ENCODE peak calls at places on chromosomes 3 and 15, in six cellular contexts. One of them, this sample, is unnamed.

GRCh38 chr3:51706021-51706485 is 815 bp upstream of the GRM2 start:
- DNase-seq in amniotic stem cell: no peak
- DNase-seq in psoas muscle: no peak
- DNase-seq in neuronal stem cell: no peak
- DNase-seq in activated T-helper 9 cell treated with anti-CD3 and anti-CD28 coated beads, Interleukin-2, amount 50 U/mL, for 16 hours: no peak
- DNase-seq in coronary artery: peak; percentile 9
- DNase-seq in this sample: no peak

GRCh38 chr3:93973160-93974126 is at the start of gene PROS1:
- DNase-seq in amniotic stem cell: peak; percentile 60
- DNase-seq in psoas muscle: peak; percentile 84
- DNase-seq in neuronal stem cell: peak; percentile 56
- DNase-seq in activated T-helper 9 cell treated with anti-CD3 and anti-CD28 coated beads, Interleukin-2, amount 50 U/mL, for 16 hours: peak; percentile 13
- DNase-seq in coronary artery: peak; percentile 87
- DNase-seq in this sample: no peak

GRCh38 chr3:48700750-48701405 is 15.2 kb upstream of the NCKIPSD start:
- DNase-seq in amniotic stem cell: no peak
- DNase-seq in psoas muscle: no peak
- DNase-seq in neuronal stem cell: no peak
- DNase-seq in activated T-helper 9 cell treated with anti-CD3 and anti-CD28 coated beads, Interleukin-2, amount 50 U/mL, for 16 hours: no peak
- DNase-seq in coronary artery: no peak
- DNase-seq in this sample: no peak

GRCh38 chr3:186909078-186909853 is 21.1 kb upstream of the ST6GAL1 start:
- DNase-seq in amniotic stem cell: no peak
- DNase-seq in psoas muscle: no peak
- DNase-seq in neuronal stem cell: no peak
- DNase-seq in activated T-helper 9 cell treated with anti-CD3 and anti-CD28 coated beads, Interleukin-2, amount 50 U/mL, for 16 hours: peak; percentile 62
- DNase-seq in coronary artery: no peak
- DNase-seq in this sample: peak; percentile 38

GRCh38 chr3:118501152-118501551 is 533.5 kb downstream of the IGSF11 start:
- DNase-seq in amniotic stem cell: no peak
- DNase-seq in psoas muscle: peak; percentile 22
- DNase-seq in neuronal stem cell: no peak
- DNase-seq in activated T-helper 9 cell treated with anti-CD3 and anti-CD28 coated beads, Interleukin-2, amount 50 U/mL, for 16 hours: no peak
- DNase-seq in coronary artery: no peak
- DNase-seq in this sample: no peak

GRCh38 chr15:39248204-39248603 is 332.7 kb upstream of the THBS1 start:
- DNase-seq in amniotic stem cell: no peak
- DNase-seq in psoas muscle: no peak
- DNase-seq in neuronal stem cell: no peak
- DNase-seq in activated T-helper 9 cell treated with anti-CD3 and anti-CD28 coated beads, Interleukin-2, amount 50 U/mL, for 16 hours: no peak
- DNase-seq in coronary artery: no peak
- DNase-seq in this sample: no peak

GRCh38 chr15:28133281-28133680 is 34.2 kb upstream of the OCA2 start:
- DNase-seq in amniotic stem cell: no peak
- DNase-seq in psoas muscle: no peak
- DNase-seq in neuronal stem cell: no peak
- DNase-seq in activated T-helper 9 cell treated with anti-CD3 and anti-CD28 coated beads, Interleukin-2, amount 50 U/mL, for 16 hours: no peak
- DNase-seq in coronary artery: no peak
- DNase-seq in this sample: no peak

GRCh38 chr3:15859507-15860013 is 61.8 kb upstream of the ANKRD28 start:
- DNase-seq in amniotic stem cell: peak; percentile 65
- DNase-seq in psoas muscle: peak; percentile 89
- DNase-seq in neuronal stem cell: peak; percentile 84
- DNase-seq in activated T-helper 9 cell treated with anti-CD3 and anti-CD28 coated beads, Interleukin-2, amount 50 U/mL, for 16 hours: peak; percentile 71
- DNase-seq in coronary artery: peak; percentile 84
- DNase-seq in this sample: peak; percentile 70

GRCh38 chr3:89223188-89223587 is 115.8 kb downstream of the EPHA3 start:
- DNase-seq in amniotic stem cell: no peak
- DNase-seq in psoas muscle: no peak
- DNase-seq in neuronal stem cell: no peak
- DNase-seq in activated T-helper 9 cell treated with anti-CD3 and anti-CD28 coated beads, Interleukin-2, amount 50 U/mL, for 16 hours: no peak
- DNase-seq in coronary artery: no peak
- DNase-seq in this sample: no peak

GRCh38 chr3:64457811-64458210 is 230.0 kb downstream of the ADAMTS9 start:
- DNase-seq in amniotic stem cell: no peak
- DNase-seq in psoas muscle: no peak
- DNase-seq in neuronal stem cell: no peak
- DNase-seq in activated T-helper 9 cell treated with anti-CD3 and anti-CD28 coated beads, Interleukin-2, amount 50 U/mL, for 16 hours: no peak
- DNase-seq in coronary artery: no peak
- DNase-seq in this sample: no peak

GRCh38 chr3:126621171-126621570 is 33.8 kb downstream of the TXNRD3 start:
- DNase-seq in amniotic stem cell: no peak
- DNase-seq in psoas muscle: peak; percentile 34
- DNase-seq in neuronal stem cell: no peak
- DNase-seq in activated T-helper 9 cell treated with anti-CD3 and anti-CD28 coated beads, Interleukin-2, amount 50 U/mL, for 16 hours: no peak
- DNase-seq in coronary artery: no peak
- DNase-seq in this sample: no peak

GRCh38 chr3:197874653-197875052 is 75.3 kb upstream of the RPL35A start:
- DNase-seq in amniotic stem cell: no peak
- DNase-seq in psoas muscle: no peak
- DNase-seq in neuronal stem cell: no peak
- DNase-seq in activated T-helper 9 cell treated with anti-CD3 and anti-CD28 coated beads, Interleukin-2, amount 50 U/mL, for 16 hours: no peak
- DNase-seq in coronary artery: no peak
- DNase-seq in this sample: no peak

GRCh38 chr3:59237121-59237520 is 187.3 kb upstream of the CFAP20DC start:
- DNase-seq in amniotic stem cell: no peak
- DNase-seq in psoas muscle: no peak
- DNase-seq in neuronal stem cell: no peak
- DNase-seq in activated T-helper 9 cell treated with anti-CD3 and anti-CD28 coated beads, Interleukin-2, amount 50 U/mL, for 16 hours: no peak
- DNase-seq in coronary artery: no peak
- DNase-seq in this sample: no peak

GRCh38 chr3:193499152-193499551 is 55.5 kb downstream of the ATP13A4 start:
- DNase-seq in amniotic stem cell: no peak
- DNase-seq in psoas muscle: no peak
- DNase-seq in neuronal stem cell: no peak
- DNase-seq in activated T-helper 9 cell treated with anti-CD3 and anti-CD28 coated beads, Interleukin-2, amount 50 U/mL, for 16 hours: no peak
- DNase-seq in coronary artery: no peak
- DNase-seq in this sample: no peak

GRCh38 chr15:74174216-74174965 is 881 bp downstream of the ISLR start:
- DNase-seq in amniotic stem cell: no peak
- DNase-seq in psoas muscle: no peak
- DNase-seq in neuronal stem cell: no peak
- DNase-seq in activated T-helper 9 cell treated with anti-CD3 and anti-CD28 coated beads, Interleukin-2, amount 50 U/mL, for 16 hours: no peak
- DNase-seq in coronary artery: peak; percentile 76
- DNase-seq in this sample: no peak

GRCh38 chr15:85582076-85582718 is 201.8 kb downstream of the AKAP13 start:
- DNase-seq in amniotic stem cell: no peak
- DNase-seq in psoas muscle: no peak
- DNase-seq in neuronal stem cell: no peak
- DNase-seq in activated T-helper 9 cell treated with anti-CD3 and anti-CD28 coated beads, Interleukin-2, amount 50 U/mL, for 16 hours: no peak
- DNase-seq in coronary artery: no peak
- DNase-seq in this sample: peak; percentile 34

GRCh38 chr15:61530769-61531168 is 301.7 kb upstream of the RORA start:
- DNase-seq in amniotic stem cell: no peak
- DNase-seq in psoas muscle: no peak
- DNase-seq in neuronal stem cell: no peak
- DNase-seq in activated T-helper 9 cell treated with anti-CD3 and anti-CD28 coated beads, Interleukin-2, amount 50 U/mL, for 16 hours: no peak
- DNase-seq in coronary artery: no peak
- DNase-seq in this sample: no peak

GRCh38 chr3:172750069-172750367 is 508 bp upstream of the ECT2 start:
- DNase-seq in amniotic stem cell: no peak
- DNase-seq in psoas muscle: no peak
- DNase-seq in neuronal stem cell: no peak
- DNase-seq in activated T-helper 9 cell treated with anti-CD3 and anti-CD28 coated beads, Interleukin-2, amount 50 U/mL, for 16 hours: no peak
- DNase-seq in coronary artery: no peak
- DNase-seq in this sample: no peak

GRCh38 chr3:106809633-106810460 is 567.4 kb upstream of the CCDC54 start:
- DNase-seq in amniotic stem cell: no peak
- DNase-seq in psoas muscle: no peak
- DNase-seq in neuronal stem cell: no peak
- DNase-seq in activated T-helper 9 cell treated with anti-CD3 and anti-CD28 coated beads, Interleukin-2, amount 50 U/mL, for 16 hours: no peak
- DNase-seq in coronary artery: no peak
- DNase-seq in this sample: no peak